ENCODE peak calls at places on chromosomes 1 and 21, in seven cellular contexts. One of them, this sample, is unnamed.

GRCh38 chr1:206524739-206525364 is 17.5 kb downstream of the RASSF5 start:
- DNase-seq in HCT116: no peak
- DNase-seq in prostate gland: no peak
- DNase-seq in T47D: no peak
- DNase-seq in GDM1: no peak
- DNase-seq in upper lobe of right lung: peak
- DNase-seq in progenitor cell of endocrine pancreas: no peak
- DNase-seq in this sample: no peak

GRCh38 chr1:25657121-25657521 is 40.5 kb downstream of the MAN1C1 start:
- DNase-seq in HCT116: no peak
- DNase-seq in prostate gland: no peak
- DNase-seq in T47D: no peak
- DNase-seq in GDM1: no peak
- DNase-seq in upper lobe of right lung: peak
- DNase-seq in progenitor cell of endocrine pancreas: no peak
- DNase-seq in this sample: peak

GRCh38 chr1:101112051-101112770 is 86.6 kb upstream of the DPH5 start:
- DNase-seq in HCT116: no peak
- DNase-seq in prostate gland: no peak
- DNase-seq in T47D: no peak
- DNase-seq in GDM1: peak
- DNase-seq in upper lobe of right lung: peak
- DNase-seq in progenitor cell of endocrine pancreas: no peak
- DNase-seq in this sample: no peak

GRCh38 chr21:45560106-45561021 is 18.1 kb upstream of the SLC19A1 start:
- DNase-seq in HCT116: no peak
- DNase-seq in prostate gland: no peak
- DNase-seq in T47D: peak
- DNase-seq in GDM1: no peak
- DNase-seq in upper lobe of right lung: peak
- DNase-seq in progenitor cell of endocrine pancreas: no peak
- DNase-seq in this sample: no peak

GRCh38 chr1:2501820-2502119 is 24.6 kb downstream of the PANK4 start:
- DNase-seq in HCT116: no peak
- DNase-seq in prostate gland: no peak
- DNase-seq in T47D: no peak
- DNase-seq in GDM1: no peak
- DNase-seq in upper lobe of right lung: no peak
- DNase-seq in progenitor cell of endocrine pancreas: no peak
- DNase-seq in this sample: no peak

GRCh38 chr1:109815809-109816791 is 52.4 kb upstream of the EPS8L3 start:
- DNase-seq in HCT116: no peak
- DNase-seq in prostate gland: no peak
- DNase-seq in T47D: no peak
- DNase-seq in GDM1: no peak
- DNase-seq in upper lobe of right lung: no peak
- DNase-seq in progenitor cell of endocrine pancreas: no peak
- DNase-seq in this sample: no peak

GRCh38 chr1:244794071-244794470 is 41.4 kb upstream of the COX20 start:
- DNase-seq in HCT116: no peak
- DNase-seq in prostate gland: no peak
- DNase-seq in T47D: no peak
- DNase-seq in GDM1: no peak
- DNase-seq in upper lobe of right lung: no peak
- DNase-seq in progenitor cell of endocrine pancreas: no peak
- DNase-seq in this sample: no peak

GRCh38 chr1:184075040-184076029 is 23.8 kb downstream of the TSEN15 start:
- DNase-seq in HCT116: peak
- DNase-seq in prostate gland: peak
- DNase-seq in T47D: peak
- DNase-seq in GDM1: peak
- DNase-seq in upper lobe of right lung: no peak
- DNase-seq in progenitor cell of endocrine pancreas: no peak
- DNase-seq in this sample: peak

GRCh38 chr21:40531421-40531820 is 315.5 kb downstream of the DSCAM start:
- DNase-seq in HCT116: no peak
- DNase-seq in prostate gland: no peak
- DNase-seq in T47D: no peak
- DNase-seq in GDM1: no peak
- DNase-seq in upper lobe of right lung: no peak
- DNase-seq in progenitor cell of endocrine pancreas: no peak
- DNase-seq in this sample: no peak

GRCh38 chr1:227392984-227393764 is 74.9 kb upstream of the CDC42BPA start:
- DNase-seq in HCT116: no peak
- DNase-seq in prostate gland: no peak
- DNase-seq in T47D: no peak
- DNase-seq in GDM1: no peak
- DNase-seq in upper lobe of right lung: no peak
- DNase-seq in progenitor cell of endocrine pancreas: no peak
- DNase-seq in this sample: no peak

GRCh38 chr1:153683853-153684252 is 5.4 kb downstream of the NPR1 start:
- DNase-seq in HCT116: no peak
- DNase-seq in prostate gland: no peak
- DNase-seq in T47D: no peak
- DNase-seq in GDM1: no peak
- DNase-seq in upper lobe of right lung: no peak
- DNase-seq in progenitor cell of endocrine pancreas: no peak
- DNase-seq in this sample: no peak

GRCh38 chr1:150102986-150103385 is 35.4 kb downstream of the VPS45 start:
- DNase-seq in HCT116: no peak
- DNase-seq in prostate gland: no peak
- DNase-seq in T47D: no peak
- DNase-seq in GDM1: no peak
- DNase-seq in upper lobe of right lung: no peak
- DNase-seq in progenitor cell of endocrine pancreas: no peak
- DNase-seq in this sample: no peak